ENCODE peak calls at places on chromosome 10, in seven cellular contexts. One of them, this sample, is unnamed.

GRCh38 chr10:11581213-11581612 is 30.2 kb downstream of the USP6NL start:
- DNase-seq in HepG2: no peak
- DNase-seq in right lobe of liver: no peak
- DNase-seq in H54: no peak
- DNase-seq in transverse colon: no peak
- DNase-seq in tibial nerve: no peak
- DNase-seq in testis: no peak
- DNase-seq in this sample: no peak

GRCh38 chr10:17046989-17047388 is 82.6 kb downstream of the CUBN start:
- DNase-seq in HepG2: no peak
- DNase-seq in right lobe of liver: no peak
- DNase-seq in H54: no peak
- DNase-seq in transverse colon: no peak
- DNase-seq in tibial nerve: no peak
- DNase-seq in testis: no peak
- DNase-seq in this sample: no peak

GRCh38 chr10:130453721-130454542 is 317.7 kb downstream of the GLRX3 start:
- DNase-seq in HepG2: no peak
- DNase-seq in right lobe of liver: peak; percentile 37
- DNase-seq in H54: no peak
- DNase-seq in transverse colon: no peak
- DNase-seq in tibial nerve: no peak
- DNase-seq in testis: peak; percentile 9
- DNase-seq in this sample: no peak

GRCh38 chr10:21424511-21424910 is 101.0 kb downstream of the SKIDA1 start:
- DNase-seq in HepG2: no peak
- DNase-seq in right lobe of liver: no peak
- DNase-seq in H54: no peak
- DNase-seq in transverse colon: no peak
- DNase-seq in tibial nerve: no peak
- DNase-seq in testis: no peak
- DNase-seq in this sample: no peak

GRCh38 chr10:110421512-110422138 is 76.1 kb upstream of the DUSP5 start:
- DNase-seq in HepG2: no peak
- DNase-seq in right lobe of liver: no peak
- DNase-seq in H54: no peak
- DNase-seq in transverse colon: no peak
- DNase-seq in tibial nerve: no peak
- DNase-seq in testis: no peak
- DNase-seq in this sample: no peak

GRCh38 chr10:62244785-62245595 is 23.7 kb downstream of the RTKN2 start:
- DNase-seq in HepG2: peak; percentile 67
- DNase-seq in right lobe of liver: no peak
- DNase-seq in H54: no peak
- DNase-seq in transverse colon: peak; percentile 54
- DNase-seq in tibial nerve: peak; percentile 75
- DNase-seq in testis: peak; percentile 72
- DNase-seq in this sample: peak; percentile 30

GRCh38 chr10:22345301-22346086 is at the start of gene SPAG6:
- DNase-seq in HepG2: no peak
- DNase-seq in right lobe of liver: peak; percentile 57
- DNase-seq in H54: no peak
- DNase-seq in transverse colon: peak; percentile 55
- DNase-seq in tibial nerve: no peak
- DNase-seq in testis: peak; percentile 96
- DNase-seq in this sample: peak; percentile 86

GRCh38 chr10:124290095-124290795 is 128.5 kb downstream of the OAT start:
- DNase-seq in HepG2: no peak
- DNase-seq in right lobe of liver: peak; percentile 50
- DNase-seq in H54: no peak
- DNase-seq in transverse colon: peak; percentile 41
- DNase-seq in tibial nerve: peak; percentile 7
- DNase-seq in testis: peak; percentile 22
- DNase-seq in this sample: no peak

GRCh38 chr10:84265378-84265777 is 20.5 kb downstream of the RGR start:
- DNase-seq in HepG2: no peak
- DNase-seq in right lobe of liver: no peak
- DNase-seq in H54: no peak
- DNase-seq in transverse colon: peak; percentile 15
- DNase-seq in tibial nerve: no peak
- DNase-seq in testis: no peak
- DNase-seq in this sample: no peak

GRCh38 chr10:47299989-47300931 is at the start of gene GDF10:
- DNase-seq in HepG2: peak; percentile 7
- DNase-seq in right lobe of liver: no peak
- DNase-seq in H54: no peak
- DNase-seq in transverse colon: no peak
- DNase-seq in tibial nerve: no peak
- DNase-seq in testis: no peak
- DNase-seq in this sample: no peak

GRCh38 chr10:71494980-71495381 is 98.3 kb downstream of the CDH23 start:
- DNase-seq in HepG2: no peak
- DNase-seq in right lobe of liver: no peak
- DNase-seq in H54: no peak
- DNase-seq in transverse colon: no peak
- DNase-seq in tibial nerve: no peak
- DNase-seq in testis: no peak
- DNase-seq in this sample: no peak

GRCh38 chr10:107019154-107019553 is 145.4 kb downstream of the SORCS1 start:
- DNase-seq in HepG2: no peak
- DNase-seq in right lobe of liver: no peak
- DNase-seq in H54: no peak
- DNase-seq in transverse colon: no peak
- DNase-seq in tibial nerve: no peak
- DNase-seq in testis: no peak
- DNase-seq in this sample: no peak

GRCh38 chr10:32795598-32796183 is 162.3 kb downstream of the ITGB1 start:
- DNase-seq in HepG2: peak; percentile 13
- DNase-seq in right lobe of liver: no peak
- DNase-seq in H54: no peak
- DNase-seq in transverse colon: no peak
- DNase-seq in tibial nerve: no peak
- DNase-seq in testis: no peak
- DNase-seq in this sample: peak; percentile 39

GRCh38 chr10:30854656-30855055 is 177.0 kb downstream of the ZNF438 start:
- DNase-seq in HepG2: no peak
- DNase-seq in right lobe of liver: no peak
- DNase-seq in H54: no peak
- DNase-seq in transverse colon: no peak
- DNase-seq in tibial nerve: no peak
- DNase-seq in testis: no peak
- DNase-seq in this sample: no peak

GRCh38 chr10:32139223-32140073 is 83.2 kb upstream of the KIF5B start:
- DNase-seq in HepG2: peak; percentile 57
- DNase-seq in right lobe of liver: peak; percentile 57
- DNase-seq in H54: peak; percentile 91
- DNase-seq in transverse colon: peak; percentile 86
- DNase-seq in tibial nerve: peak; percentile 73
- DNase-seq in testis: peak; percentile 22
- DNase-seq in this sample: peak; percentile 24

GRCh38 chr10:72688208-72688651 is 3.7 kb upstream of the MCU start:
- DNase-seq in HepG2: peak; percentile 86
- DNase-seq in right lobe of liver: no peak
- DNase-seq in H54: peak; percentile 70
- DNase-seq in transverse colon: no peak
- DNase-seq in tibial nerve: no peak
- DNase-seq in testis: no peak
- DNase-seq in this sample: no peak

GRCh38 chr10:91556691-91557529 is 76.0 kb downstream of the PPP1R3C start:
- DNase-seq in HepG2: peak; percentile 95
- DNase-seq in right lobe of liver: peak; percentile 79
- DNase-seq in H54: no peak
- DNase-seq in transverse colon: no peak
- DNase-seq in tibial nerve: no peak
- DNase-seq in testis: no peak
- DNase-seq in this sample: no peak

DNA sequence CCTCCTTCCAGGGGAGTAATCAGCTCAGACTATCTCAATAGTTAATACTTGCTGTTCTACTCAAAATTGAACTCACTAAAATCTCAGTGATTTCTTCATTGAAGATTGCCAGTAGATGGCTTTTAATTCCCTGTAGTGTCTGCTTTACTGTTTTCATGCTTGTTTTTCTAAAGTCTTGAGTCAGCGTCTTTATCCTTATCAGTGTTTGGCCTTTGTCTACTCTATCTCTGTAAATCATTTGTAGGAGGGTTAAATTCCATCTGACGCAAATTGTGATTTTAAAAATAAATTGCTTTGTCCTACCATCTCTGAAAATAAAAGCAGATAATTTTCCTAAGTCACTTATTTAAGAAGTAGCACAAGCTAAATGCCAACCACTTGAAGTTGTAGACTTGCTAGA is 47.4 kb downstream of the CNNM2 start:
- DNase-seq in HepG2: no peak
- DNase-seq in right lobe of liver: no peak
- DNase-seq in H54: no peak
- DNase-seq in transverse colon: no peak
- DNase-seq in tibial nerve: no peak
- DNase-seq in testis: no peak
- DNase-seq in this sample: no peak
- TF ChIP-seq POLR2A in HepG2: no peak
- TF ChIP-seq POLR2A in right lobe of liver: no peak
- TF ChIP-seq POLR2A in H54: no peak
- TF ChIP-seq POLR2A in transverse colon: no peak
- TF ChIP-seq POLR2A in tibial nerve: no peak
- TF ChIP-seq POLR2A in testis: no peak
- TF ChIP-seq POLR2A in this sample: no peak

GRCh38 chr10:927131-927530 is 4.4 kb downstream of the LARP4B start:
- DNase-seq in HepG2: no peak
- DNase-seq in right lobe of liver: no peak
- DNase-seq in H54: no peak
- DNase-seq in transverse colon: no peak
- DNase-seq in tibial nerve: no peak
- DNase-seq in testis: no peak
- DNase-seq in this sample: no peak

GRCh38 chr10:932589-932988 is 1.1 kb upstream of the LARP4B start:
- DNase-seq in HepG2: no peak
- DNase-seq in right lobe of liver: peak; percentile 48
- DNase-seq in H54: no peak
- DNase-seq in transverse colon: no peak
- DNase-seq in tibial nerve: no peak
- DNase-seq in testis: no peak
- DNase-seq in this sample: no peak

GRCh38 chr10:931326-932318 is at the start of gene LARP4B:
- DNase-seq in HepG2: peak; percentile 93
- DNase-seq in right lobe of liver: peak; percentile 97
- DNase-seq in H54: peak; percentile 93
- DNase-seq in transverse colon: peak; percentile 97
- DNase-seq in tibial nerve: peak; percentile 89
- DNase-seq in testis: peak; percentile 96
- DNase-seq in this sample: peak; percentile 99

GRCh38 chr10:930415-931325 is 835 bp downstream of the LARP4B start:
- DNase-seq in HepG2: peak; percentile 42
- DNase-seq in right lobe of liver: peak; percentile 67
- DNase-seq in H54: peak; percentile 38
- DNase-seq in transverse colon: peak; percentile 76
- DNase-seq in tibial nerve: no peak
- DNase-seq in testis: peak; percentile 28
- DNase-seq in this sample: peak; percentile 74

GRCh38 chr10:929965-930364 is 1.5 kb downstream of the LARP4B start:
- DNase-seq in HepG2: no peak
- DNase-seq in right lobe of liver: no peak
- DNase-seq in H54: no peak
- DNase-seq in transverse colon: no peak
- DNase-seq in tibial nerve: no peak
- DNase-seq in testis: no peak
- DNase-seq in this sample: peak; percentile 61
- TF ChIP-seq POLR2A in HepG2: no peak
- TF ChIP-seq POLR2A in right lobe of liver: no peak
- TF ChIP-seq POLR2A in H54: no peak
- TF ChIP-seq POLR2A in transverse colon: no peak
- TF ChIP-seq POLR2A in tibial nerve: no peak
- TF ChIP-seq POLR2A in testis: no peak
- TF ChIP-seq POLR2A in this sample: no peak

DNA sequence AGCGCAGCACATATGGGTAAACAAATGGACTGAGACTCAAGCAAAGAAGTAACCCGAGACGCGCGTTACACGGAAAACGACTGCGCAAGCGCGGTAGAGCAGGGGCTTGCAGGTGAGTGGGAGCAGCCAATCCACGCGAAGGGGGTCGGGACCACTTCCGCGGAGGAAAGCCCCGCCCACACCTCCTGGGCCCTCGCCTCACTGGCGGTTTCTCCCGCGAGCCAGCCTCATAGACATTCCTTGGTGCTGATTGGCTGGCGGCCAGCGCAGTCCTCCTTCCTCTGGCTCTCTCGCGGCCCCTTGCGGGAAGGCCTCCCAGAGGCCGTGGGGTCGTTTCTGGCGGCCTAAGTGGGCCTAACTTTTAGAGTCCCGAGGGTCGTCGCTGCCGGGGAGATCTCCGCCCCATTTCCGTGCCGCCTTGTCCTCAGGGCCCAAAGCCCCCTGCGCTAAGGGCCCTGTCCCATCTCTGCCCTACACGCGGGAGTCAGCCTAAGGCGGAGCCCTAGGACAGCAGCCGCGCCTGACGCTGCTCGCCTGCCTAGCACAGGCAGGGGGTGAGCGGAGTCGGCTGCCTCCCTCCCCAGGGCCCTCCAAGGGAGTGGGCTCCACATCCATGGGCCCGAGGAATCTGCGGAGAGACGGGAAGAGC is 9.1 kb upstream of the FXYD4 start:
- DNase-seq in HepG2: no peak
- DNase-seq in right lobe of liver: peak; percentile 91
- DNase-seq in H54: no peak
- DNase-seq in transverse colon: peak; percentile 97
- DNase-seq in tibial nerve: peak; percentile 86
- DNase-seq in testis: peak; percentile 99
- DNase-seq in this sample: peak; percentile 92
- TF ChIP-seq POLR2A in HepG2: no peak
- TF ChIP-seq POLR2A in right lobe of liver: peak; percentile 30
- TF ChIP-seq POLR2A in H54: no peak
- TF ChIP-seq POLR2A in transverse colon: peak; percentile 62
- TF ChIP-seq POLR2A in tibial nerve: peak; percentile 25
- TF ChIP-seq POLR2A in testis: no peak
- TF ChIP-seq POLR2A in this sample: peak; percentile 78

DNA sequence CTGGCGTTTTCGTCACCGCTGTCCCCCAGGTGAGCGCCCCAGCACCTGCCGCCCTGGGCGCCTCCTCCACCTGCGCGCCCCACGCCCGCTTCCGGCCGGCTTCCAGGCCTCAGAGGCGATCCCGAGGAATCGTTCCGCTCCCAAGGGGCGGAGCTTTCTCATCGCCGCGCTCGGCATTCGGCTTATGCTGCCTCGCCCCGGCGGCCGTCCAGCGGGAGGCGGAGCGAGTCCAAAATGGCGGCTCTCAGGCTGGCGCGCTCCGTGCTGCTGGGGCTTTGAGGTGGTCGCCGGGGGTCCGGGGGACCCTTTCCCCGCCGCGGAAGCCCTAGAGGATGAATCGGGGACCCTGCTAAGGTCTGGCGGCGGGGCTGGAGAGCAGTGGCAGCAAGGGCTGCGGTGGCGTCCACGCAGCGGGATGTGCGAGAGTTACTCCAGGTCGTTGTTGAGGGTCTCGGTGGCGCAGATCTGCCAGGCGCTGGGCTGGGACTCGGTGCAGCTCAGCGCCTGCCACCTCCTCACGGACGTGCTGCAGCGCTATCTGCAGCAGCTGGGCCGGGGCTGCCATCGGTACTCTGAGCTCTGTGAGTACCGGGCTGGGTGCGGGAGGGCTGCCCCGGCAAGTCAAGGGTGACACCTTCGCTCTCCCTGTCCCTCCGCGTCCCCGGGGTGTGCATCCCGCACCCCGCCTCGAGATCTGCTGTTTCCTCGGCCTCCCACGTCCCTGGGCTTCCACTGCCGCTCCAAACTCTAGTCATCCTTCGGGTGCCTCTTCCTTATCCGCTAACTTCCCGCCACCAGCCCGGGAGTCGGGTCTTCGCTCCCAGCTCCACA is at the start of gene TAF3:
- DNase-seq in HepG2: peak; percentile 81
- DNase-seq in right lobe of liver: peak; percentile 95
- DNase-seq in H54: peak; percentile 49
- DNase-seq in transverse colon: peak; percentile 94
- DNase-seq in tibial nerve: peak; percentile 84
- DNase-seq in testis: peak; percentile 95
- DNase-seq in this sample: peak; percentile 95
- TF ChIP-seq POLR2A in HepG2: peak; percentile 70
- TF ChIP-seq POLR2A in right lobe of liver: peak; percentile 66
- TF ChIP-seq POLR2A in H54: peak; percentile 82
- TF ChIP-seq POLR2A in transverse colon: peak; percentile 64
- TF ChIP-seq POLR2A in tibial nerve: peak; percentile 46
- TF ChIP-seq POLR2A in testis: peak; percentile 22
- TF ChIP-seq POLR2A in this sample: peak; percentile 83